ENCODE peak calls at places on chromosomes 2 and 18, in seven cellular contexts. I is HL-60, N is OCI-LY7, P is SJSA1, G is endothelial cell of umbilical vein, Q is stomach, K is Panc1. X is an unnamed sample.

GRCh38 chr18:76459687-76460350 is 35.2 kb downstream of the ZNF516 start:
- DNase-seq in I (no peak), N (no peak), P (peak), G (peak), Q (peak), K (peak), X (no peak)

GRCh38 chr2:28895189-28895893 is 874 bp downstream of the WDR43 start:
- DNase-seq in I (peak), N (peak), P (peak), G (peak), Q (no peak), K (no peak), X (no peak)

GRCh38 chr2:202102425-202103005 is 29.5 kb downstream of the KIAA2012 start:
- DNase-seq in I (no peak), N (no peak), P (no peak), G (no peak), Q (no peak), K (no peak), X (no peak)

GRCh38 chr2:174023591-174024523 is 58.7 kb upstream of the SP3 start:
- DNase-seq in I (peak), N (no peak), P (no peak), G (no peak), Q (peak), K (no peak), X (no peak)

GRCh38 chr2:172588931-172589330 is 33.0 kb downstream of the PDK1 start:
- DNase-seq in I (no peak), N (no peak), P (no peak), G (no peak), Q (no peak), K (no peak), X (no peak)

GRCh38 chr18:75164479-75164878 is 44.5 kb downstream of the PTGR3 start:
- DNase-seq in I (no peak), N (no peak), P (no peak), G (no peak), Q (no peak), K (no peak), X (no peak)

GRCh38 chr2:197209742-197210408 is 100.7 kb downstream of the ANKRD44 start:
- DNase-seq in I (no peak), N (peak), P (no peak), G (no peak), Q (no peak), K (no peak), X (no peak)

GRCh38 chr2:696999-697627 is 19.9 kb upstream of the TMEM18 start:
- DNase-seq in I (no peak), N (no peak), P (no peak), G (no peak), Q (no peak), K (no peak), X (no peak)

GRCh38 chr2:36904636-36905035 is 61.7 kb downstream of the STRN start:
- DNase-seq in I (peak), N (no peak), P (no peak), G (no peak), Q (no peak), K (no peak), X (no peak)

GRCh38 chr2:119384971-119385370 is 18.2 kb downstream of the DBI start:
- DNase-seq in I (no peak), N (no peak), P (no peak), G (no peak), Q (no peak), K (no peak), X (no peak)

GRCh38 chr2:50594233-50594632 is 437.7 kb downstream of the NRXN1 start:
- DNase-seq in I (no peak), N (no peak), P (no peak), G (no peak), Q (no peak), K (no peak), X (no peak)

GRCh38 chr2:62149708-62150107 is 46.2 kb upstream of the B3GNT2 start:
- DNase-seq in I (no peak), N (no peak), P (no peak), G (peak), Q (no peak), K (no peak), X (no peak)

GRCh38 chr2:179605341-179605740 is 256.1 kb downstream of the ZNF385B start:
- DNase-seq in I (no peak), N (no peak), P (no peak), G (no peak), Q (no peak), K (no peak), X (no peak)

GRCh38 chr2:105383456-105383855 is 15.4 kb downstream of the FHL2 start:
- DNase-seq in I (peak), N (no peak), P (no peak), G (no peak), Q (no peak), K (no peak), X (no peak)

GRCh38 chr18:21604711-21605110 is 4.2 kb upstream of the ESCO1 start:
- DNase-seq in I (no peak), N (no peak), P (no peak), G (no peak), Q (no peak), K (no peak), X (no peak)

GRCh38 chr2:230158468-230158867 is 61.3 kb downstream of the SP110 start:
- DNase-seq in I (no peak), N (no peak), P (no peak), G (no peak), Q (no peak), K (no peak), X (no peak)

GRCh38 chr2:232997749-232998665 is 15.0 kb downstream of the NGEF start:
- DNase-seq in I (no peak), N (no peak), P (no peak), G (no peak), Q (no peak), K (no peak), X (no peak)

GRCh38 chr2:219983836-219984235 is 356.4 kb downstream of the SLC4A3 start:
- DNase-seq in I (no peak), N (no peak), P (no peak), G (no peak), Q (no peak), K (no peak), X (no peak)

GRCh38 chr2:5367321-5367720 is 324.9 kb upstream of the SOX11 start:
- DNase-seq in I (no peak), N (no peak), P (no peak), G (no peak), Q (no peak), K (no peak), X (no peak)

GRCh38 chr2:5374736-5375135 is 317.4 kb upstream of the SOX11 start:
- DNase-seq in I (no peak), N (no peak), P (no peak), G (no peak), Q (no peak), K (no peak), X (no peak)

GRCh38 chr2:5368263-5368662 is 323.9 kb upstream of the SOX11 start:
- DNase-seq in I (no peak), N (no peak), P (no peak), G (no peak), Q (no peak), K (no peak), X (no peak)

DNA sequence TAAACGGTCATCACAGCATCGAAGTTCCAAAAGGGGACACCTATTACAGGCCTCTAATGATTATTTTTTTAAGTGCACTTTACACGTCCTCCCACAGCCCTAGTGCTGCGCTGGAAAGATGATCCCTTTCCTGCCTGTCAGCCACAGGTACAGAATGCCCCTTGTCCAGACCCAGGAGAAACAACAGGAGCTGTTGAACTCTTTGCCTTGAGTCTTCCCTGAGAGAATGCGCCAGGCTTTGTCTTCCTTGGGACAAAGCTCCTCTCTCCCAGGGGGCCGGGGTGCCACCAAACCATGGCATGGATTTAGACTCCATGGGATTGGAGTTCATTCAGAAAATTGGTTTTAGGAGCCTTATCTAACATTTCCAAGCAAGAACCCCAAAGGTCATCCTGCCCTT is 319.0 kb upstream of the SOX11 start:
- DNase-seq in I (no peak), N (no peak), P (no peak), G (no peak), Q (no peak), K (no peak), X (no peak)
- H3K27ac ChIP-seq in I (no peak), N (no peak), P (no peak), G (no peak), Q (no peak), K (no peak), X (no peak)

GRCh38 chr2:131105156-131105949 is at the start of gene PLEKHB2:
- DNase-seq in I (peak), N (peak), P (peak), G (peak), Q (peak), K (no peak), X (no peak)
- H3K27ac ChIP-seq in I (peak), N (peak), P (peak), G (peak), Q (peak), K (peak), X (peak)

GRCh38 chr2:109321570-109321969 is 192.6 kb downstream of the SH3RF3 start:
- DNase-seq in I (no peak), N (no peak), P (no peak), G (no peak), Q (no peak), K (no peak), X (no peak)

GRCh38 chr2:109317471-109318090 is 188.6 kb downstream of the SH3RF3 start:
- DNase-seq in I (no peak), N (no peak), P (no peak), G (no peak), Q (no peak), K (no peak), X (no peak)

GRCh38 chr2:109318150-109318948 is 189.3 kb downstream of the SH3RF3 start:
- DNase-seq in I (no peak), N (no peak), P (peak), G (no peak), Q (peak), K (no peak), X (no peak)

GRCh38 chr2:109320195-109320935 is 191.4 kb downstream of the SH3RF3 start:
- DNase-seq in I (peak), N (no peak), P (no peak), G (no peak), Q (no peak), K (no peak), X (no peak)

GRCh38 chr2:109318949-109319342 is 189.9 kb downstream of the SH3RF3 start:
- DNase-seq in I (no peak), N (no peak), P (no peak), G (no peak), Q (no peak), K (no peak), X (no peak)
- H3K27ac ChIP-seq in I (no peak), N (no peak), P (peak), G (no peak), Q (peak), K (no peak), X (no peak)

DNA sequence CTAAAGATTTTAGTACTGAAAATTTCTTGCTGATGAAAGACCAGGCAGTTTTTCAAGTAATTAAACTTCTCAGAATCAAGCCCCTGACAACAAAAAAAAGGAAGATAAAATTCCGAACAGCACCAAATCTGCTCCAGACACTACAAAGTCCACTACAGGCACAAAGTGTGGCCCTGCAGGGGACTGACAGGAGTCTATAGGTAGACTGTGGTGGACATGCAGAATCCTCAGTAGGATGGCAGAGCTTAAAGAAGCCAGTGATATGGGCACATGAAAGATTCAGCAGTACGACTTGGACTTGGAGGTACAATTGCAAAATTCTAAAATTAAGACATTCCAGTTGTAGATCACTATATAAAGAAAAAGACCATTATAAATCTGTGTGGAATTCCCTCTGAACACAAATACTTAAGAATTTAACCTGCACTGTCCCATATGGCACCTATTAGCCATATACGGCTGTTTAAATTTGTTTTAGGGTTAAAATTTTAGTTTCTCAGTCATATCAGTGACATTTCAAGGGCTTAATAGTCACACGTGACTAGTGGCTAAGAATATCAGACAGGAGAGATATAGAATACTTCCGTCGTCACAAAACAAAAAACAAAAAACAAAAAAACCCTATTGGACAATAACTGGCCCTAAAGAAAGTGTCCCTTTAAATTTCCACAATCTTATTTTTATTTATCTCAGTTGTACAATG is 32.0 kb downstream of the SFT2D3 start:
- DNase-seq in I (no peak), N (no peak), P (no peak), G (no peak), Q (no peak), K (no peak), X (no peak)
- H3K27ac ChIP-seq in I (no peak), N (no peak), P (no peak), G (no peak), Q (no peak), K (no peak), X (no peak)

GRCh38 chr2:150150137-150150536 is 337.3 kb downstream of the RND3 start:
- DNase-seq in I (no peak), N (no peak), P (no peak), G (no peak), Q (no peak), K (no peak), X (no peak)
- H3K27ac ChIP-seq in I (no peak), N (no peak), P (no peak), G (no peak), Q (no peak), K (no peak), X (no peak)

DNA sequence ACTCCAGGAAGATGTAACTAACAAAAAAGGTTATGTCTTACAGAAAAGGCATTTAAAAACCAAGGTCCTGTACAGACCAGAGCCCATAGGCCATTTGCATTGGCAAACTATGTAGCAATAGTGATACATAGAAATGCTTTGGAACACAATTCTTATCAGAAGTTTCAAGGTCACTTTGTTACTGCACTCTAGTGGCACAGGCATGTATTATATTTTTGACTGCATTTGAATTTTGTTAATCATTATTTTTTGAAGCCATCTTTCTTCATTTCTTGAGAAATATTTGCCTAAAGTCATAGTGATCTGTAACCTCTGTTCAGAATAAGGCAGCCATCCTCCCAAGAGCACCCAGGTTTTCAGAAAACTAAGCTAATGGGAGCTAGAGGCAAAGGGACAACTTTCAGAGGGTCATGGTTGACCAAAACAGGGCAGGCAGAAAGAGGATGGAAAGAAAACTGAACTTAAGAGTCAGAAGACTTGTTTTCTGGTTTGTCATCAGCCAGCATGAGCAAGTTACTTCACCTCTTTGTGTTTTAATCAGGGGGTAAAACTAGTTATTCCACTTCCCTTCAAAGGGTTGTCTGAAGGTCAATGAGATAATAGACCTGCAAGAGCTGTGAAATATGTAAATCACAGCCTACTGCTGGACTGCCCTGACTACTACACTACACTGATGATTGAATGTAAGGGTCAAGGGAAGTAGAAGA is 41.5 kb downstream of the SLC38A11 start:
- DNase-seq in I (no peak), N (peak), P (no peak), G (peak), Q (peak), K (no peak), X (no peak)
- H3K27ac ChIP-seq in I (no peak), N (no peak), P (no peak), G (peak), Q (peak), K (no peak), X (no peak)

DNA sequence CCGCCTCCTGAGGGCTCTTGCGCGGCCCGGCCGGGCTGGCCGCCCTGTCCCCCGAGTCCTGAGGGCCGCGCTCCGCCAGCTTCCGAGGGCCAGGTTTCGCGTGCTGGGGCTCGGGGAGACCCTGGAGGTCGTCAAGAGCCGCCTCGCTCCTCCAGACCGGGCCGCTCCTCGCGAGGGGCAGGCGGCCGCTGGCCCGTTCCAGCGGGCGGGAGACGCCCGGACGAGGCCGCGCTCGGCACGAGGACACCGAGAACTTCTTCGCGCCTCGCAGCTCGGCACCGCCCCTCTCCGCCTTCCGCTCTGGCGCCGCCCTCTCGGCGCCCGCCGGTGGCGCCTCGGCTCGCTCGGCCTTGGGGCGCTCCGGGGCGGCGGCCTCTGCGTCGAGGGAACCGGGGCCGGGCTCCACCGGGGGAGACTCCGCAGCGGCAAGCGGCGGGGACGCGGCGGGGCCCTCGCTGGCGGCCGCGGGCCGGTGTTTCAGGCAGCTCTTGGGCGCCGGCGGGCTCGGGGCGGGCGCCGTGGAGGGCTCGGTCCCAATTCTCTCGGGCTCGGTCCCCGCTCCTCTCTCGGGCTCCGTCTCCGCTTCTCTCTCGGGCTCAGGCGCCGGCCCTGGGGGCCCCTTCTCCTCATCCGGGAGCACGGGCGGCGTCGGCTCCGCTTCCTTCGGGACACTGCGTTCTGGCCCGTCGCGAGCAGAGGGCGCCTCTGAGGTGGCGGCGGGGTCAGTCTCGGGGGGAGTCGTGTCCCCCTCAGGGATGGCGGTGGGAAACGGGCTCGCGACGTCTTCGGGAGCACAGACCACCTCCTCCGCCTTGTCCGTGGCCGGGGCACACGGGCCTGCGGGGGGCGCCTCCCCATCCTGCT is 91.6 kb upstream of the MGAT4A start:
- DNase-seq in I (no peak), N (no peak), P (no peak), G (peak), Q (peak), K (no peak), X (no peak)
- H3K27ac ChIP-seq in I (no peak), N (no peak), P (no peak), G (peak), Q (peak), K (no peak), X (peak)

DNA sequence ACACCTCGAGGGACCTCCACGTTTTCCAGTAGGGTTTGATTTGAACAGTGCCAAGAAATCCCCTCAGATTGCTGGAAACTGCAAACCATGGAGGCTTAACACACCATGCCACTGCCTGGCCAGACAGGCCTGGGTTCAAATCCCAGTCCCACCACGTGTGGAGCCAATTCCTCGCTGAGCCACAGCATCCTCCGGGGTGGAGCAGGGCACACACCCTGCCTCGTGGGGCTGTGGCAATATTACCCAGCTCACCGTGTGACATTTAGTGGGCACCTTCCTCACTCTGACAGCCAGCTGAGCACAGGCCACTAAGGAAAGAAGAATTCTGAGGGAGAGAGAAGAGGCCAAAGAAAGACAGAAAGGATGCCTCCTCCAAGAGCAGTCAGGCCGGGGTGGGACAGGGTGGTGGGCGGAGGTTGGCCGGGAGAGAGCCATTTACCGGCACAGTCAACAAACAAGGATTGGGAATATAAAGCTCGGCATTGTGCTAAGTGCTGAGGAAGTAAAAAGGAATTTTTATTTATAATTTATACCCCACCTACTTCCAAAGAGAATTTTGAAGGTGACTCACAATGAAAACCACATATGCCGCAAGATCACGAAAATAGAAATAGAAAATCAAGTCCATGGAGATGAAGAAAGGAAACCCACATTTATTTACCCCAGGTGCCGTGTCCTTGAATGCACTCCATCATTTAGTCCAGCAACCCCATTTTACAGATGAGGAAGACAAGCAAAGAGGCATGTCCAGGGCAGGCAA is 111.5 kb downstream of the MCFD2 start:
- DNase-seq in I (no peak), N (no peak), P (peak), G (no peak), Q (no peak), K (no peak), X (no peak)
- H3K27ac ChIP-seq in I (no peak), N (no peak), P (peak), G (no peak), Q (no peak), K (no peak), X (no peak)

DNA sequence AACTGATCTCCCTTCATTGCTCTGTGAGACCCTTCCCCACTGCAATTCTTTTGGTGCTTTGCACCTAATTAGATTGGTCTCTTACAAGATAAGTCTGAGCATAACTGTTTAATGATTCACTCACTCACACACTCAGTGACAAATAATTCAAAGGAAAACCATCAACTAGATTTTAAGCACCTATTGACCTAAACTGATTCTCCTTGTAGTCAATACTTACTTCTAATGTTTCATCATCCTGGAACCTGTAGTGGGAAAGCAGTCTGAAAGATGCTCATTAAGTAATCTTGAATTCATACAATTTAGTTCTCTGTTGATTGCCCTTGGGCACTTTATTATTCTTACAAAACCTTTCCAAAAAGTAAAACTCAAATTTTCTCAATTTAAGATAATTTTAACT is 74.3 kb upstream of the COL5A2 start:
- DNase-seq in I (no peak), N (no peak), P (no peak), G (no peak), Q (no peak), K (no peak), X (no peak)
- H3K27ac ChIP-seq in I (no peak), N (no peak), P (no peak), G (no peak), Q (no peak), K (peak), X (no peak)

X was measured in caudate nucleus.